ENCODE peak calls at places on chromosomes 2 and 18, in seven cellular contexts. F, Q, J, C, Z, N and H are unnamed samples.

GRCh38 chr2:88069117-88069516 is 1.5 kb downstream of the SMYD1 start:
- DNase-seq in F (no peak), Q (no peak), J (no peak), C (no peak), Z (no peak), N (no peak), H (peak)

GRCh38 chr2:10918661-10919414 is 7.1 kb downstream of the KCNF1 start:
- DNase-seq in F (no peak), Q (no peak), J (no peak), C (no peak), Z (no peak), N (no peak), H (no peak)

GRCh38 chr2:10400002-10400401 is 48.1 kb downstream of the ODC1 start:
- DNase-seq in F (no peak), Q (no peak), J (no peak), C (no peak), Z (no peak), N (no peak), H (no peak)

GRCh38 chr2:217654173-217654572 is 348.6 kb downstream of the TNS1 start:
- DNase-seq in F (no peak), Q (no peak), J (no peak), C (no peak), Z (no peak), N (no peak), H (no peak)

GRCh38 chr2:893311-893710 is 57.3 kb upstream of the SNTG2 start:
- DNase-seq in F (peak), Q (no peak), J (peak), C (no peak), Z (no peak), N (no peak), H (no peak)

GRCh38 chr2:16081316-16082200 is 141.2 kb downstream of the MYCN start:
- DNase-seq in F (no peak), Q (no peak), J (no peak), C (no peak), Z (no peak), N (no peak), H (peak)

GRCh38 chr2:70871398-70872211 is 36.0 kb upstream of the CD207 start:
- DNase-seq in F (peak), Q (peak), J (peak), C (peak), Z (peak), N (peak), H (peak)

GRCh38 chr18:47929681-47930085 is 776 bp downstream of the SMAD2 start:
- DNase-seq in F (no peak), Q (no peak), J (no peak), C (no peak), Z (no peak), N (peak), H (no peak)

GRCh38 chr18:74692367-74693013 is 94.8 kb downstream of the ZNF407 start:
- DNase-seq in F (no peak), Q (no peak), J (no peak), C (no peak), Z (no peak), N (no peak), H (no peak)

GRCh38 chr2:240731327-240731626 is 39.6 kb downstream of the AQP12A start:
- DNase-seq in F (no peak), Q (no peak), J (no peak), C (no peak), Z (no peak), N (no peak), H (no peak)